ENCODE peak calls at places on chromosomes 16 and 17, in seven cellular contexts. W is H1, G is trophoblast cell, C is H9, U is IMR-90, V is mesenchymal stem cell, R is neuronal stem cell. X is an unnamed sample.

GRCh38 chr17:47252209-47252608 is 1.4 kb upstream of the ITGB3 start:
- DNase-seq in W (no peak), G (peak; percentile 69), C (no peak), U (no peak), V (no peak), R (no peak), X (peak; percentile 70)

GRCh38 chr17:14803781-14804180 is 461.3 kb downstream of the PMP22 start:
- DNase-seq in W (no peak), G (no peak), C (no peak), U (no peak), V (no peak), R (no peak), X (no peak)

GRCh38 chr17:8679136-8679535 is 48.6 kb upstream of the MYH10 start:
- DNase-seq in W (no peak), G (peak; percentile 15), C (no peak), U (no peak), V (no peak), R (no peak), X (no peak)

GRCh38 chr17:39737761-39738567 is at the start of gene GRB7:
- DNase-seq in W (peak; percentile 83), G (peak; percentile 74), C (peak; percentile 86), U (no peak), V (no peak), R (no peak), X (peak; percentile 71)

GRCh38 chr17:17406225-17406624 is 70.6 kb upstream of the MED9 start:
- DNase-seq in W (no peak), G (no peak), C (no peak), U (no peak), V (no peak), R (no peak), X (no peak)

GRCh38 chr16:85615014-85615851 is 2.1 kb downstream of the GSE1 start:
- DNase-seq in W (peak; percentile 73), G (peak; percentile 96), C (peak; percentile 70), U (no peak), V (peak; percentile 60), R (peak; percentile 69), X (peak; percentile 86)

GRCh38 chr17:63497708-63498483 is 21.0 kb downstream of the ACE start:
- DNase-seq in W (peak; percentile 81), G (no peak), C (peak; percentile 94), U (peak; percentile 13), V (peak; percentile 19), R (no peak), X (peak; percentile 86)

GRCh38 chr17:66691644-66692500 is 143.0 kb upstream of the CACNG5 start:
- DNase-seq in W (no peak), G (no peak), C (peak; percentile 29), U (peak; percentile 64), V (peak; percentile 28), R (no peak), X (no peak)

GRCh38 chr17:56756536-56756935 is 77.2 kb downstream of the C17orf67 start:
- DNase-seq in W (no peak), G (peak; percentile 74), C (no peak), U (peak; percentile 98), V (peak; percentile 97), R (no peak), X (no peak)

GRCh38 chr16:75320435-75320834 is 69.0 kb upstream of the BCAR1 start:
- DNase-seq in W (no peak), G (no peak), C (no peak), U (no peak), V (no peak), R (peak; percentile 30), X (peak; percentile 50)

GRCh38 chr16:85152414-85153030 is 40.2 kb upstream of the CIBAR2 start:
- DNase-seq in W (no peak), G (no peak), C (no peak), U (no peak), V (no peak), R (no peak), X (no peak)

GRCh38 chr16:85571563-85571812 is 41.6 kb upstream of the GSE1 start:
- DNase-seq in W (no peak), G (no peak), C (no peak), U (no peak), V (no peak), R (no peak), X (no peak)

GRCh38 chr16:28090646-28091377 is 27.3 kb upstream of the GSG1L start:
- DNase-seq in W (peak; percentile 88), G (peak; percentile 84), C (peak; percentile 88), U (peak; percentile 72), V (peak; percentile 40), R (no peak), X (peak; percentile 93)

GRCh38 chr16:55543470-55543869 is 23.0 kb upstream of the CAPNS2 start:
- DNase-seq in W (no peak), G (peak; percentile 60), C (no peak), U (peak; percentile 41), V (peak; percentile 48), R (no peak), X (peak; percentile 35)

GRCh38 chr17:59417452-59417851 is 86.0 kb downstream of the YPEL2 start:
- DNase-seq in W (no peak), G (no peak), C (no peak), U (no peak), V (no peak), R (no peak), X (no peak)

GRCh38 chr17:17784599-17785264 is 52.1 kb downstream of the SREBF1 start:
- DNase-seq in W (no peak), G (peak; percentile 35), C (no peak), U (no peak), V (peak; percentile 64), R (no peak), X (peak; percentile 63)

GRCh38 chr17:34420254-34420766 is 57.3 kb upstream of the CCL1 start:
- DNase-seq in W (peak; percentile 88), G (peak; percentile 75), C (peak; percentile 88), U (peak; percentile 46), V (peak; percentile 67), R (peak; percentile 71), X (peak; percentile 76)

GRCh38 chr17:48058393-48059124 is 10.4 kb downstream of the NFE2L1 start:
- DNase-seq in W (no peak), G (no peak), C (no peak), U (no peak), V (no peak), R (no peak), X (no peak)

GRCh38 chr16:66695474-66695934 is 1.0 kb downstream of the CMTM4 start:
- DNase-seq in W (no peak), G (no peak), C (no peak), U (no peak), V (no peak), R (no peak), X (no peak)

GRCh38 chr17:39553326-39553945 is 54.3 kb downstream of the NEUROD2 start:
- DNase-seq in W (no peak), G (no peak), C (no peak), U (peak; percentile 60), V (no peak), R (no peak), X (no peak)

GRCh38 chr16:88491560-88492310 is 38.7 kb downstream of the ZFPM1 start:
- DNase-seq in W (no peak), G (no peak), C (no peak), U (no peak), V (no peak), R (no peak), X (no peak)

GRCh38 chr16:88487920-88488842 is 35.1 kb downstream of the ZFPM1 start:
- DNase-seq in W (no peak), G (no peak), C (no peak), U (no peak), V (no peak), R (no peak), X (no peak)

GRCh38 chr16:88489163-88489721 is 36.2 kb downstream of the ZFPM1 start:
- DNase-seq in W (no peak), G (no peak), C (no peak), U (no peak), V (no peak), R (no peak), X (no peak)

GRCh38 chr16:88493879-88494278 is 40.8 kb downstream of the ZFPM1 start:
- DNase-seq in W (no peak), G (no peak), C (no peak), U (no peak), V (no peak), R (no peak), X (no peak)

DNA sequence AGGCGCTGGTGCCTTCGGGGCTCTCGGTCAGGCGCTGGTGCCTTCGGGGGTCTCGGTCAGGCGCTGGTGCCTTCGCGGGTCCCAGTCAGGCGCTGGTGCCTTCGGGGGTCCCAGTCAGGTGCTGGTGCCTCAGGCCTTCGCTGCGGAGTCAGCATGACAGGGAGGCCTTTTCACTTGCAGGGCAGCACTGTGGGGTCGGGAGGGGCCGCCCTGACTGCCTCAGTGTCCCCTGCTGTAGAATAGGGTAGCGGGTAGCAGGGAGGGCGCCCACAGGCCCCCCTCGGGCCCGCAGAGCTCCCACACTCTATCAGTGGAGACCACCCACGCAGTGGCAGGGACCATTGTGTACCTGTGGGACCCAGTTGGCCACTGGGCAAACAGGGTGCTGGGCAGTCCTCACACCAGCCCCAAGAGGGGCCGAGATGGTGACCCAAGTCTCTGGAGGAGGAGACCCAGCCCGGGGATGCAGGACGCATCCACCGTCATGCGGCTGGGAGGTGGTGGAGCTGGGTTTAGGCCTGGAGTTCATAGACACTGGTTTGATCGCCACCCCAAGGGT is 38.0 kb downstream of the ZFPM1 start:
- DNase-seq in W (no peak), G (no peak), C (no peak), U (no peak), V (no peak), R (no peak), X (no peak)
- H3K27me3 ChIP-seq in W (no peaks in the 10 kb centered on the region), G (no peaks in the 10 kb centered on the region), C (no peaks in the 10 kb centered on the region), U (no peaks in the 10 kb centered on the region), V (no peaks in the 10 kb centered on the region), R (no peaks in the 10 kb centered on the region), X (no peaks in the 10 kb centered on the region)

GRCh38 chr17:70102531-70102930 is 27.5 kb downstream of the KCNJ16 start:
- DNase-seq in W (no peak), G (no peak), C (no peak), U (no peak), V (no peak), R (no peak), X (no peak)
- H2AK5ac ChIP-seq in W (no peak overlapping the region), G (no peak overlapping the region), C (no peak overlapping the region), U (no peak overlapping the region), V (no peak overlapping the region), R (no peak overlapping the region), X (no peak overlapping the region)

GRCh38 chr17:74040291-74040690 is 163.2 kb upstream of the RPL38 start:
- DNase-seq in W (no peak), G (no peak), C (no peak), U (no peak), V (no peak), R (no peak), X (no peak)

GRCh38 chr17:74042241-74042640 is 161.2 kb upstream of the RPL38 start:
- DNase-seq in W (no peak), G (no peak), C (no peak), U (no peak), V (no peak), R (no peak), X (no peak)

GRCh38 chr17:74040729-74041128 is 162.7 kb upstream of the RPL38 start:
- DNase-seq in W (no peak), G (no peak), C (no peak), U (no peak), V (no peak), R (no peak), X (no peak)

GRCh38 chr17:74032222-74032621 is 171.3 kb upstream of the RPL38 start:
- DNase-seq in W (no peak), G (no peak), C (no peak), U (no peak), V (no peak), R (no peak), X (peak; percentile 32)

GRCh38 chr17:74037320-74037719 is 166.2 kb upstream of the RPL38 start:
- DNase-seq in W (no peak), G (no peak), C (no peak), U (no peak), V (no peak), R (no peak), X (peak; percentile 41)
- H3K27me3 ChIP-seq in W (no peaks in the 10 kb centered on the region), G (no peaks in the 10 kb centered on the region), C (no peaks in the 10 kb centered on the region), U (no peaks in the 10 kb centered on the region), V (peaks cover 3% of the 10 kb centered on the region), R (peaks cover 9% of the 10 kb centered on the region), X (no peaks in the 10 kb centered on the region)

GRCh38 chr16:19505600-19506303 is 16.1 kb downstream of the GDE1 start:
- DNase-seq in W (no peak), G (peak; percentile 77), C (no peak), U (peak; percentile 17), V (no peak), R (no peak), X (no peak)
- H2AK5ac ChIP-seq in W (no peak overlapping the region), G (no peak overlapping the region), C (no peak overlapping the region), U (no peak overlapping the region), V (no peak overlapping the region), R (no peak overlapping the region), X (no peak overlapping the region)

X was measured in mesendoderm.